ENCODE peak calls at places on chromosomes 16 and 17, in eight cellular contexts. Q is heart left ventricle; V is Karpas-422; Z is activated T-helper 1 cell treated with anti-CD3 and anti-CD28 coated beads, Interleukin-2, amount 50 U/mL, for 16 hours; H is HTR-8/SVneo; E is NCI-H2081 treated with DMSO at 0.1 percent for 48 hours; B is renal cortical epithelial cell; G is HuH-7. K is an unnamed sample.

GRCh38 chr16:1354815-1355214 is 3.1 kb downstream of the GNPTG start:
- DNase-seq in E (no peak), Z (no peak), B (no peak), G (no peak), V (no peak), H (no peak), Q (no peak), K (no peak)

GRCh38 chr17:35568561-35568960 is 7.9 kb upstream of the SLFN14 start:
- DNase-seq in B (peak; percentile 47), Z (no peak), G (no peak), H (no peak), V (no peak), E (no peak), Q (no peak), K (no peak)

GRCh38 chr16:456891-457483 is 31.5 kb downstream of the RAB11FIP3 start:
- DNase-seq in Q (no peak), B (peak; percentile 59), E (no peak), G (no peak), Z (no peak), H (no peak), V (no peak), K (no peak)

GRCh38 chr17:7929158-7930029 is at the start of gene KCNAB3:
- DNase-seq in Z (no peak), H (peak; percentile 73), B (peak; percentile 18), V (peak; percentile 97), Q (peak; percentile 45), G (no peak), E (peak; percentile 25), K (no peak)

GRCh38 chr17:65896889-65897288 is 295.0 kb downstream of the CEP112 start:
- DNase-seq in H (no peak), B (no peak), Q (no peak), Z (no peak), V (no peak), E (peak; percentile 45), G (no peak), K (no peak)

GRCh38 chr17:57714660-57715059 is 30.4 kb downstream of the CCDC182 start:
- DNase-seq in Z (no peak), Q (no peak), E (no peak), H (no peak), G (no peak), V (no peak), B (peak; percentile 37), K (no peak)

GRCh38 chr17:42414782-42415409 is 8.2 kb downstream of the CAVIN1 start:
- DNase-seq in H (no peak), Z (no peak), E (no peak), B (no peak), V (peak; percentile 59), Q (peak; percentile 52), G (no peak), K (no peak)

GRCh38 chr16:85733839-85734170 is 17.1 kb downstream of the C16orf74 start:
- DNase-seq in H (no peak), V (no peak), Z (no peak), G (no peak), B (no peak), E (no peak), Q (no peak), K (no peak)

GRCh38 chr17:62704381-62704971 is 77.0 kb downstream of the MRC2 start:
- DNase-seq in Z (no peak), E (no peak), V (no peak), B (peak; percentile 68), Q (no peak), H (peak; percentile 63), G (no peak), K (no peak)

GRCh38 chr17:75639327-75639726 is 6.1 kb downstream of the SMIM5 start:
- DNase-seq in Q (no peak), G (no peak), V (no peak), Z (no peak), H (no peak), B (no peak), E (no peak), K (no peak)

GRCh38 chr16:21963887-21964286 is 10.7 kb downstream of the UQCRC2 start:
- DNase-seq in B (no peak), E (no peak), G (no peak), Q (no peak), Z (no peak), V (no peak), H (no peak), K (no peak)

K was measured in gastrocnemius medialis.